ENCODE peak calls at places on chromosomes 2 and 18, in six cellular contexts. Z is iris pigment epithelial cell; X is central memory CD4-positive, alpha-beta T cell; Q is NCI-H1694 treated with DMSO at 0.1 percent for 48 hours; P is fibroblast of villous mesenchyme; S is Caco-2. M is an unnamed sample.

GRCh38 chr2:239978381-239978780 is 46.8 kb downstream of the NDUFA10 start:
- DNase-seq in Z (peak; percentile 89), X (no peak), Q (no peak), P (peak; percentile 76), S (no peak), M (no peak)

GRCh38 chr18:2480536-2480935 is 90.8 kb downstream of the METTL4 start:
- DNase-seq in Z (peak; percentile 45), X (no peak), Q (no peak), P (peak; percentile 29), S (no peak), M (no peak)

GRCh38 chr2:159209341-159210306 is 76.9 kb downstream of the WDSUB1 start:
- DNase-seq in Z (no peak), X (peak; percentile 51), Q (no peak), P (no peak), S (no peak), M (no peak)

GRCh38 chr18:34483198-34483597 is 226.9 kb upstream of the DTNA start:
- DNase-seq in Z (no peak), X (no peak), Q (no peak), P (no peak), S (no peak), M (no peak)

GRCh38 chr2:100509066-100509465 is 38.8 kb downstream of the NMS start:
- DNase-seq in Z (no peak), X (no peak), Q (no peak), P (no peak), S (no peak), M (no peak)

GRCh38 chr2:47180531-47180930 is 25.4 kb upstream of the STPG4 start:
- DNase-seq in Z (no peak), X (no peak), Q (no peak), P (no peak), S (no peak), M (no peak)

GRCh38 chr18:73614812-73615211 is 532.8 kb downstream of the FBXO15 start:
- DNase-seq in Z (peak; percentile 75), X (no peak), Q (no peak), P (peak; percentile 5), S (no peak), M (no peak)

GRCh38 chr18:26960901-26961300 is 95.4 kb upstream of the AQP4 start:
- DNase-seq in Z (no peak), X (no peak), Q (no peak), P (no peak), S (no peak), M (no peak)

GRCh38 chr2:181937473-181937872 is 45.9 kb downstream of the ITPRID2 start:
- DNase-seq in Z (peak; percentile 68), X (no peak), Q (no peak), P (peak; percentile 33), S (no peak), M (no peak)

GRCh38 chr2:240207661-240208060 is 67.2 kb upstream of the OTOS start:
- DNase-seq in Z (no peak), X (no peak), Q (no peak), P (no peak), S (no peak), M (no peak)

GRCh38 chr2:240428245-240428644 is 7.2 kb upstream of the GPC1 start:
- DNase-seq in Z (no peak), X (no peak), Q (no peak), P (no peak), S (no peak), M (no peak)

GRCh38 chr18:10400534-10400933 is 53.9 kb upstream of the APCDD1 start:
- DNase-seq in Z (no peak), X (no peak), Q (no peak), P (no peak), S (no peak), M (no peak)

GRCh38 chr2:44479127-44479887 is 117.6 kb downstream of the CAMKMT start:
- DNase-seq in Z (peak; percentile 88), X (peak; percentile 59), Q (peak; percentile 91), P (peak; percentile 83), S (peak; percentile 79), M (peak; percentile 26)

GRCh38 chr2:175167076-175167791 is 769 bp downstream of the ATF2 start:
- DNase-seq in Z (peak; percentile 43), X (no peak), Q (peak; percentile 35), P (peak; percentile 44), S (peak; percentile 39), M (peak; percentile 15)

GRCh38 chr2:41326801-41327200 is 721.0 kb upstream of the PKDCC start:
- DNase-seq in Z (no peak), X (no peak), Q (no peak), P (no peak), S (no peak), M (no peak)

M was measured in HuH-7.